ENCODE peak calls at places on chromosomes 1 and 21, in four cellular contexts. One of them, this sample, is unnamed.

GRCh38 chr1:21342961-21343838 is 52.9 kb upstream of the ECE1 start:
- DNase-seq in K562: no peak
- DNase-seq in GM12878: no peak
- DNase-seq in HepG2: no peak
- DNase-seq in this sample: no peak

GRCh38 chr1:230044729-230045128 is 22.3 kb upstream of the GALNT2 start:
- DNase-seq in K562: no peak
- DNase-seq in GM12878: no peak
- DNase-seq in HepG2: no peak
- DNase-seq in this sample: no peak

GRCh38 chr1:1268284-1268682 is 5.4 kb downstream of the UBE2J2 start:
- DNase-seq in K562: no peak
- DNase-seq in GM12878: no peak
- DNase-seq in HepG2: no peak
- DNase-seq in this sample: no peak

GRCh38 chr1:116006486-116006964 is 30.2 kb downstream of the SLC22A15 start:
- DNase-seq in K562: no peak
- DNase-seq in GM12878: peak; percentile 26
- DNase-seq in HepG2: no peak
- DNase-seq in this sample: no peak

GRCh38 chr1:19042675-19043578 is 86.5 kb upstream of the IFFO2 start:
- DNase-seq in K562: no peak
- DNase-seq in GM12878: no peak
- DNase-seq in HepG2: no peak
- DNase-seq in this sample: no peak

GRCh38 chr1:226903819-226904710 is 33.6 kb downstream of the PSEN2 start:
- DNase-seq in K562: no peak
- DNase-seq in GM12878: no peak
- DNase-seq in HepG2: no peak
- DNase-seq in this sample: no peak

GRCh38 chr1:115676498-115677171 is 34.9 kb downstream of the VANGL1 start:
- DNase-seq in K562: no peak
- DNase-seq in GM12878: no peak
- DNase-seq in HepG2: no peak
- DNase-seq in this sample: no peak

GRCh38 chr1:109242387-109242786 is 7.0 kb upstream of the CELSR2 start:
- DNase-seq in K562: no peak
- DNase-seq in GM12878: no peak
- DNase-seq in HepG2: no peak
- DNase-seq in this sample: no peak

GRCh38 chr21:14054682-14055081 is 156.1 kb downstream of the LIPI start:
- DNase-seq in K562: no peak
- DNase-seq in GM12878: no peak
- DNase-seq in HepG2: peak; percentile 7
- DNase-seq in this sample: no peak

GRCh38 chr21:45588086-45588825 is 46.0 kb upstream of the SLC19A1 start:
- DNase-seq in K562: no peak
- DNase-seq in GM12878: no peak
- DNase-seq in HepG2: no peak
- DNase-seq in this sample: no peak

GRCh38 chr21:45533731-45534571 is 8.3 kb downstream of the SLC19A1 start:
- DNase-seq in K562: no peak
- DNase-seq in GM12878: no peak
- DNase-seq in HepG2: no peak
- DNase-seq in this sample: no peak

GRCh38 chr1:198357937-198358336 is 182.5 kb downstream of the ATP6V1G3 start:
- DNase-seq in K562: no peak
- DNase-seq in GM12878: no peak
- DNase-seq in HepG2: no peak
- DNase-seq in this sample: no peak

GRCh38 chr1:198364471-198364870 is 176.0 kb downstream of the ATP6V1G3 start:
- DNase-seq in K562: no peak
- DNase-seq in GM12878: no peak
- DNase-seq in HepG2: no peak
- DNase-seq in this sample: no peak

GRCh38 chr1:198363752-198364151 is 176.7 kb downstream of the ATP6V1G3 start:
- DNase-seq in K562: no peak
- DNase-seq in GM12878: no peak
- DNase-seq in HepG2: no peak
- DNase-seq in this sample: no peak

GRCh38 chr1:198361373-198361772 is 179.1 kb downstream of the ATP6V1G3 start:
- DNase-seq in K562: no peak
- DNase-seq in GM12878: no peak
- DNase-seq in HepG2: no peak
- DNase-seq in this sample: no peak

DNA sequence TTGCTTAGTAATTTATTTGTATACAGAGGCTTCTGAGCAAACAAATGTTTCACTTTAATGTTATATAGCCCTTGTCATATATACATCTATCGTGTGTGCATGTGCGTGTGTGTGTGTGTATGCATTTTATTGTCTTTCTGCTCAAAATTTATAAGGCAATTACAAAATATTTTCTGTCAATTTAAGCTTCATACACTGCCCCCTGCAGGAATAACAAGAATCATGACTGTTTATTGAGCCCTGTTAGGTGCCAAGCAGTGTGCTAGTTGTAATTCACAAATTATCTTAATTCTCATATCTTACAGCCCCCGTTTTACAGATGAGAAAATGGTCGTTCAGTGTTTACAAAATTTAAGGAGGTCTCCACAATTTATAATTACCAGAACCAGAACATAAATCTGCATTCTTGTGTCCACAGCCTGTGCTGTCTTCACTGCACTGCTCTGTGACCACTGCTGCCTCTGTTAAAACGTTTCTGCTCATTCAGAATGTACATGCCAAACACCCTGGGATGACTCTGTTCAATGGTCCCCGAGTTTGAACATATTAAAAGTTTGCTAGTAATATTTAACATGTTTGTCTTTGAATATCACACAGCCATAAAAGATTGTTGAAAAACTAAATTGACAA is 181.3 kb downstream of the ATP6V1G3 start:
- DNase-seq in K562: no peak
- DNase-seq in GM12878: no peak
- DNase-seq in HepG2: peak; percentile 2
- DNase-seq in this sample: no peak
- TF ChIP-seq FOXM1 in K562: no peak
- TF ChIP-seq FOXM1 in GM12878: no peak
- TF ChIP-seq FOXM1 in HepG2: no peak
- TF ChIP-seq FOXM1 in this sample: no peak

DNA sequence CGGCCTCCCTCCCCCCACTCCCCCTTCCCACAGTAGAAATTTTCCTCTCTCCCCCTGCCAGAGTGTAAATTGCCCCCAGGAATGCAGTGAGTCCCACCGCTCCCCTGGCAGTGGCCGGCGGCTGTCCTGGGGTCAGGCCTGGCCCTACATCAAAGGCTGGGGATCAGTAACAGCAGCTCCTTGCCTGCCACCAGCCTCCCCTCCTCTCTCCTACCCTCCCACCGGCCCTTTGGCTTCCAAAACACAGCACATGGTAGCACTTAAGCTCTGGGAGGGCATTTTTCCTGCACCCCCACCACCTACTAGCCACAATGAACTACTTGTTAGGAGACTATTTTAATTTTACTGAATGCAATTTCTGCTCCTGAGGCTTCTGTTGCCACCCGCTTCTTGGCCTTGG is 9.0 kb upstream of the COL8A2 start:
- DNase-seq in K562: no peak
- DNase-seq in GM12878: no peak
- DNase-seq in HepG2: no peak
- DNase-seq in this sample: no peak
- TF ChIP-seq BHLHE40 in K562: no peak
- TF ChIP-seq BHLHE40 in GM12878: no peak
- TF ChIP-seq BHLHE40 in HepG2: no peak
- TF ChIP-seq BHLHE40 in this sample: no peak

GRCh38 chr1:121483961-121484424 is 299.2 kb downstream of the SRGAP2C start:
- DNase-seq in K562: no peak
- DNase-seq in GM12878: no peak
- DNase-seq in HepG2: no peak
- DNase-seq in this sample: no peak
- TF ChIP-seq FOXK2 in K562: no peak
- TF ChIP-seq FOXK2 in GM12878: no peak
- TF ChIP-seq FOXK2 in HepG2: no peak
- TF ChIP-seq FOXK2 in this sample: no peak

GRCh38 chr1:29682918-29683314 is 446.6 kb downstream of the PTPRU start:
- DNase-seq in K562: no peak
- DNase-seq in GM12878: no peak
- DNase-seq in HepG2: no peak
- DNase-seq in this sample: no peak
- TF ChIP-seq FOXM1 in K562: no peak
- TF ChIP-seq FOXM1 in GM12878: no peak
- TF ChIP-seq FOXM1 in HepG2: no peak
- TF ChIP-seq FOXM1 in this sample: no peak